ENCODE peak calls at places on chromosomes 4 and X, in ten cellular contexts. O is A549, S is transverse colon, Y is ovary, R is suprapubic skin, E is sigmoid colon, P is stomach, C is HepG2, A is esophagus muscularis mucosa, B is K562. H is an unnamed sample.

GRCh38 chrX:119757979-119758681 is at the start of gene SOWAHD:
- DNase-seq in O (peak; percentile 21), S (peak; percentile 75), Y (peak; percentile 33), R (no peak), E (peak; percentile 68), P (peak; percentile 55), C (peak; percentile 50), A (no peak), B (peak; percentile 32), H (no peak)

GRCh38 chrX:70386240-70386639 is 36.9 kb upstream of the GDPD2 start:
- DNase-seq in O (no peak), S (no peak), Y (no peak), R (no peak), E (no peak), P (no peak), C (no peak), A (no peak), B (no peak), H (no peak)

GRCh38 chr4:182265881-182266280 is 22.7 kb downstream of the TENM3 start:
- DNase-seq in O (no peak), S (no peak), Y (no peak), R (no peak), E (no peak), P (no peak), C (peak; percentile 9), A (no peak), B (peak; percentile 32), H (no peak)

GRCh38 chrX:53440631-53441517 is 6.7 kb upstream of the HSD17B10 start:
- DNase-seq in O (peak; percentile 48), S (peak; percentile 72), Y (peak; percentile 80), R (peak; percentile 92), E (peak; percentile 92), P (peak; percentile 53), C (peak; percentile 20), A (peak; percentile 93), B (no peak), H (peak; percentile 60)

GRCh38 chr4:140906984-140907962 is 151.1 kb upstream of the TBC1D9 start:
- DNase-seq in O (no peak), S (no peak), Y (no peak), R (no peak), E (no peak), P (no peak), C (no peak), A (no peak), B (no peak), H (no peak)

GRCh38 chrX:2243913-2244460 is 256.8 kb downstream of the DHRSX start:
- DNase-seq in O (no peak), S (peak; percentile 11), Y (no peak), R (no peak), E (no peak), P (no peak), C (no peak), A (no peak), B (peak; percentile 52), H (no peak)

GRCh38 chrX:30282527-30282926 is 26.7 kb downstream of the NR0B1 start:
- DNase-seq in O (peak; percentile 45), S (no peak), Y (no peak), R (no peak), E (no peak), P (no peak), C (no peak), A (no peak), B (no peak), H (no peak)

GRCh38 chrX:106933538-106933961 is 13.3 kb downstream of the CLDN2 start:
- DNase-seq in O (peak; percentile 77), S (no peak), Y (no peak), R (no peak), E (no peak), P (peak; percentile 62), C (peak; percentile 89), A (no peak), B (no peak), H (no peak)

GRCh38 chr4:148091896-148092295 is 350.3 kb downstream of the NR3C2 start:
- DNase-seq in O (no peak), S (no peak), Y (no peak), R (no peak), E (no peak), P (no peak), C (no peak), A (peak; percentile 77), B (no peak), H (no peak)

GRCh38 chr4:143558823-143559756 is 45.6 kb downstream of the SMARCA5 start:
- DNase-seq in O (peak; percentile 63), S (peak; percentile 79), Y (peak; percentile 63), R (peak; percentile 70), E (peak; percentile 77), P (peak; percentile 78), C (peak; percentile 86), A (no peak), B (peak; percentile 16), H (peak; percentile 20)

GRCh38 chr4:71498002-71498401 is 159.2 kb downstream of the SLC4A4 start:
- DNase-seq in O (peak; percentile 1), S (no peak), Y (no peak), R (no peak), E (no peak), P (no peak), C (no peak), A (no peak), B (no peak), H (no peak)

GRCh38 chrX:110477593-110478228 is 119.1 kb downstream of the RTL9 start:
- DNase-seq in O (no peak), S (no peak), Y (no peak), R (no peak), E (no peak), P (no peak), C (no peak), A (no peak), B (peak; percentile 8), H (no peak)

GRCh38 chr4:87716350-87717041 is 66.4 kb downstream of the DMP1 start:
- DNase-seq in O (no peak), S (no peak), Y (peak; percentile 17), R (no peak), E (peak; percentile 72), P (no peak), C (no peak), A (no peak), B (no peak), H (peak; percentile 82)

GRCh38 chrX:72306085-72306801 is 529 bp upstream of the CITED1 start:
- DNase-seq in O (peak; percentile 20), S (no peak), Y (no peak), R (no peak), E (no peak), P (no peak), C (no peak), A (no peak), B (peak; percentile 23), H (no peak)

GRCh38 chr4:41745292-41746024 is 3.1 kb downstream of the PHOX2B start:
- DNase-seq in O (no peak), S (no peak), Y (no peak), R (no peak), E (no peak), P (no peak), C (no peak), A (peak; percentile 34), B (no peak), H (no peak)

GRCh38 chr4:111792592-111792991 is 352.7 kb upstream of the FAM241A start:
- DNase-seq in O (no peak), S (no peak), Y (no peak), R (no peak), E (no peak), P (no peak), C (no peak), A (no peak), B (no peak), H (no peak)

GRCh38 chr4:150381671-150382427 is 200.1 kb upstream of the MAB21L2 start:
- DNase-seq in O (no peak), S (no peak), Y (no peak), R (no peak), E (no peak), P (no peak), C (no peak), A (no peak), B (no peak), H (no peak)

GRCh38 chr4:60209588-60209987 is 990.5 kb upstream of the ADGRL3 start:
- DNase-seq in O (no peak), S (no peak), Y (no peak), R (no peak), E (no peak), P (no peak), C (peak; percentile 2), A (no peak), B (no peak), H (no peak)

GRCh38 chrX:102708900-102709299 is 3.3 kb upstream of the GPRASP2 start:
- DNase-seq in O (no peak), S (no peak), Y (no peak), R (no peak), E (no peak), P (no peak), C (no peak), A (no peak), B (no peak), H (no peak)

GRCh38 chrX:20362268-20363002 is 95.7 kb upstream of the RPS6KA3 start:
- DNase-seq in O (peak; percentile 95), S (no peak), Y (no peak), R (no peak), E (no peak), P (no peak), C (peak; percentile 93), A (no peak), B (peak; percentile 12), H (peak; percentile 5)
- TF ChIP-seq EP300 in O (peak; percentile 24), S (no peak), Y (no peak), R (no peak), E (no peak), P (no peak), C (no peak), A (no peak), B (no peak), H (no peak)

GRCh38 chr4:3402409-3403103 is 39.2 kb upstream of the HGFAC start:
- DNase-seq in O (no peak), S (no peak), Y (no peak), R (no peak), E (peak; percentile 59), P (no peak), C (no peak), A (no peak), B (no peak), H (no peak)
- TF ChIP-seq EP300 in O (no peak), S (no peak), Y (no peak), R (no peak), E (no peak), P (no peak), C (no peak), A (no peak), B (no peak), H (peak; percentile 82)

GRCh38 chr4:37873383-37873782 is 17.5 kb upstream of the TBC1D1 start:
- DNase-seq in O (peak; percentile 29), S (no peak), Y (no peak), R (no peak), E (no peak), P (no peak), C (peak; percentile 78), A (no peak), B (no peak), H (no peak)
- TF ChIP-seq EP300 in O (no peak), S (peak; percentile 79), Y (no peak), R (peak; percentile 41), E (peak; percentile 94), P (no peak), C (no peak), A (peak; percentile 24), B (no peak), H (no peak)

DNA sequence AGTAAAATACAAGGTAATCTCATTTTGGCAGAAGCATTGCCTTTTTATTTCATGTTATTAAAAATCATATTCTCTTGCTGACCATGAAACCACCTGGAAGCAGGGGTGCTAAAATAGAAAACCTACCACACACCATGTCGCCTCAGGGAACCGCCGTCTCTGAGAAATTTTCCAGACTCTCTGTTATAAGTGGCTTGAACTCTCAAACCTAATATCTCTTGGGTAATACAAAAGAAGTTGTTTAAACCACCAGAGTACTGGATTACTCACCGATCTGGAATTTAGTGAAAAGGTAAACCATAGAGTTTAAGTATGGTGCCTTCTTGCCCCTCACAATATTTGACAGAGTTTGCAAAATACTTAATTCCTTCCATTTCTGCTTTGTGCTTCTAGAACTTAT is 27.7 kb downstream of the ENPP6 start:
- DNase-seq in O (no peak), S (no peak), Y (no peak), R (no peak), E (no peak), P (no peak), C (no peak), A (no peak), B (no peak), H (no peak)
- TF ChIP-seq EP300 in O (no peak), S (no peak), Y (no peak), R (no peak), E (no peak), P (no peak), C (no peak), A (no peak), B (no peak), H (no peak)

H was measured in tibial nerve.